ENCODE peak calls at places on chromosomes 13 and 19, in four cellular contexts. J is CD8-positive, alpha-beta memory T cell; B is right atrium auricular region; S is HT-29. V is an unnamed sample.

GRCh38 chr19:42208612-42209011 is 8.9 kb downstream of the DEDD2 start:
- DNase-seq in J (no peak), B (no peak), S (no peak), V (no peak)

GRCh38 chr19:30071871-30072270 is 129.8 kb downstream of the URI1 start:
- DNase-seq in J (no peak), B (no peak), S (no peak), V (no peak)

GRCh38 chr19:12933287-12934072 is at the start of gene FARSA:
- DNase-seq in J (peak; percentile 74), B (peak; percentile 97), S (peak; percentile 82), V (no peak)

GRCh38 chr19:10408511-10409291 is 5.4 kb upstream of the CDC37 start:
- DNase-seq in J (peak; percentile 60), B (no peak), S (no peak), V (no peak)

GRCh38 chr19:45852941-45853340 is 10.0 kb downstream of the SYMPK start:
- DNase-seq in J (no peak), B (no peak), S (no peak), V (no peak)

GRCh38 chr13:91401916-91402315 is 3.5 kb downstream of the GPC5 start:
- DNase-seq in J (no peak), B (no peak), S (no peak), V (no peak)

GRCh38 chr19:678791-679388 is 2.7 kb downstream of the FSTL3 start:
- DNase-seq in J (no peak), B (no peak), S (no peak), V (no peak)

GRCh38 chr19:38849746-38850230 is at the start of gene HNRNPL:
- DNase-seq in J (peak; percentile 100), B (no peak), S (no peak), V (peak; percentile 92)

GRCh38 chr19:2221250-2221831 is 14.8 kb downstream of the PLEKHJ1 start:
- DNase-seq in J (no peak), B (no peak), S (no peak), V (no peak)

GRCh38 chr13:106919093-106919492 is 351.2 kb upstream of the ARGLU1 start:
- DNase-seq in J (no peak), B (no peak), S (no peak), V (no peak)

V was measured in cortex of kidney.